ENCODE peak calls at places on chromosome 16, in four cellular contexts. V, I, N and D are unnamed samples.

GRCh38 chr16:25006504-25007055 is 8.6 kb downstream of the ARHGAP17 start:
- DNase-seq in I (no peak), N (no peak), V (no peak), D (no peak)

GRCh38 chr16:88970095-88970494 is 6.9 kb downstream of the CBFA2T3 start:
- DNase-seq in V (no peak), I (no peak), N (no peak), D (no peak)

GRCh38 chr16:54061454-54061853 is 225.1 kb downstream of the IRX3 start:
- DNase-seq in N (no peak), I (no peak), V (no peak), D (no peak)

GRCh38 chr16:88599092-88599733 is 29.0 kb downstream of the ZC3H18 start:
- DNase-seq in V (peak; percentile 88), I (peak; percentile 88), N (peak; percentile 43), D (no peak)

GRCh38 chr16:77211880-77212735 is 12.9 kb downstream of the SYCE1L start:
- DNase-seq in V (peak; percentile 38), I (peak; percentile 71), N (peak; percentile 65), D (peak; percentile 58)

GRCh38 chr16:17359778-17360177 is 111.0 kb downstream of the XYLT1 start:
- DNase-seq in N (no peak), V (no peak), I (no peak), D (no peak)

GRCh38 chr16:67150833-67151396 is at the start of gene B3GNT9:
- DNase-seq in N (peak; percentile 74), V (peak; percentile 82), I (peak; percentile 84), D (no peak)

GRCh38 chr16:56191807-56192643 is 736 bp downstream of the GNAO1 start:
- DNase-seq in I (no peak), N (no peak), V (no peak), D (no peak)

GRCh38 chr16:67506468-67506867 is 22.2 kb upstream of the RIPOR1 start:
- DNase-seq in I (no peak), V (no peak), N (no peak), D (no peak)

GRCh38 chr16:4055748-4056147 is 60.5 kb downstream of the ADCY9 start:
- DNase-seq in I (no peak), N (no peak), V (no peak), D (no peak)

GRCh38 chr16:77675464-77676324 is 46.6 kb upstream of the NUDT7 start:
- DNase-seq in V (peak; percentile 32), I (no peak), N (peak; percentile 75), D (peak; percentile 64)

GRCh38 chr16:57483725-57484514 is 2.4 kb downstream of the DOK4 start:
- DNase-seq in N (no peak), I (no peak), V (no peak), D (no peak)

GRCh38 chr16:24062270-24062817 is 193.8 kb upstream of the CACNG3 start:
- DNase-seq in N (no peak), V (no peak), I (no peak), D (no peak)

GRCh38 chr16:73192227-73192894 is 144.4 kb upstream of the ZFHX3 start:
- DNase-seq in V (no peak), I (no peak), N (no peak), D (no peak)

GRCh38 chr16:67326472-67327309 is at the start of the genes KCTD19 and LRRC36:
- DNase-seq in I (peak; percentile 84), V (peak; percentile 45), N (peak; percentile 77), D (peak; percentile 94)

GRCh38 chr16:88195021-88195581 is 187.7 kb upstream of the ZNF469 start:
- DNase-seq in V (no peak), I (no peak), N (no peak), D (no peak)

GRCh38 chr16:27471661-27472060 is 69.7 kb downstream of the IL21R start:
- DNase-seq in V (no peak), I (no peak), N (no peak), D (no peak)

GRCh38 chr16:56910654-56911539 is 21.0 kb upstream of the HERPUD1 start:
- DNase-seq in V (no peak), N (no peak), I (no peak), D (no peak)

DNA sequence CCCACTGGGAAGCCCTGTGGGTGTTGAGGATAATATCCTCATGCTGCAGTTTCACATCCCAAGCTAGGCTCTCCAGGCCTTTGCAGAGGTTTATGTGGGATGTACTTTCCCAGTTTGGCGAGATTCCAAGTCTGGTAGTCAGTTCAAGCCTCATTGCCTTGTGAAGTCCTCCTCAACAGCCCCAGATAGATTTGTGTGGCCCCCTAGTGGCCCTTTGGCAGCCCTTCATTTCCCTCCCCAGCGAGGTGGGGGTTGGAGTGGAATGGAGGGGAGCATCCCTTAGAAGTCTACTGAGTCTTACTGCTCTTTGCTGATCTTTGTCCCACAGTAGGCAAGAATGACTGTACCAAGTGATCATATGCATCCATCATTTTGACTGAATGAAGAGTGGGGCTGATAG is 137.9 kb downstream of the CDH11 start:
- DNase-seq in V (no peak), I (no peak), N (peak; percentile 26), D (no peak)
- TF ChIP-seq CTCF in V (peak; percentile 59), I (peak; percentile 21), N (peak; percentile 33), D (peak; percentile 47)

DNA sequence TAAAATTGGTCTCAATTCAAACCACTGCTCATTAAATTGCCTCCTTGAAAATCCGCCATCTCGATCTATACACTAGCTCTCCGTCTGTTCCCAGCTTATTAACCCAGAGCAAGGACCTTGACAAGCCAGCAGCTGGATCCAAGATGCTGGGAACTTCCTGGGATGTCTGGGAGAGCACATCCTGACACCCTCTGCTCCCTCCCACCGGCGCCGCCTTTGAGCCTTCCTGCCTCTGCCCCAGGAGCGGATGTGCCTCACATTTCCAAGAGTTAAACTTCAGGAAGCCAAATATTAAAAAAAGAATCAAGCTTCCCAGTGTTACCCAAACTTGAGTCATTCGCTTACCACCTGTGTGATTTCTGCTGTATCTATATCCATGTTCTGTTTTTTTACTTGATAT is 107.9 kb downstream of the HAPSTR1 start:
- DNase-seq in I (no peak), V (peak; percentile 18), N (no peak), D (no peak)
- TF ChIP-seq CTCF in I (no peak), V (no peak), N (no peak), D (no peak)

GRCh38 chr16:648786-649589 is at the start of gene WDR90:
- DNase-seq in I (peak; percentile 97), V (peak; percentile 95), N (peak; percentile 96), D (peak; percentile 84)
- TF ChIP-seq CTCF in I (no peak), V (no peak), N (no peak), D (no peak)

GRCh38 chr16:75237398-75238131 is 13.9 kb downstream of the BCAR1 start:
- DNase-seq in N (peak; percentile 17), I (peak; percentile 47), V (no peak), D (no peak)

GRCh38 chr16:75239463-75240122 is 11.8 kb downstream of the BCAR1 start:
- DNase-seq in N (no peak), V (no peak), I (peak; percentile 39), D (no peak)

GRCh38 chr16:75236736-75237397 is 14.6 kb downstream of the BCAR1 start:
- DNase-seq in V (no peak), N (no peak), I (no peak), D (no peak)

GRCh38 chr16:75238132-75238852 is 13.1 kb downstream of the BCAR1 start:
- DNase-seq in I (peak; percentile 61), N (peak; percentile 38), V (peak; percentile 81), D (no peak)

GRCh38 chr16:75238853-75239371 is 12.5 kb downstream of the BCAR1 start:
- DNase-seq in V (no peak), I (no peak), N (no peak), D (no peak)
- TF ChIP-seq CTCF in V (peak; percentile 31), I (no peak), N (no peak), D (no peak)

GRCh38 chr16:63410594-63410993 is 1374.4 kb upstream of the CDH8 start:
- DNase-seq in V (no peak), N (no peak), I (no peak), D (no peak)
- TF ChIP-seq CTCF in V (no peak), N (no peak), I (no peak), D (no peak)

GRCh38 chr16:86854895-86855294 is 276.5 kb downstream of the FOXL1 start:
- DNase-seq in I (no peak), V (no peak), N (no peak), D (no peak)
- TF ChIP-seq CTCF in I (no peak), V (no peak), N (no peak), D (no peak)

GRCh38 chr16:60564588-60564987 is 1471.7 kb downstream of the CDH8 start:
- DNase-seq in V (no peak), N (no peak), I (no peak), D (no peak)

GRCh38 chr16:60553316-60553801 is 1482.9 kb downstream of the CDH8 start:
- DNase-seq in I (no peak), V (no peak), N (no peak), D (no peak)

GRCh38 chr16:60558936-60559335 is 1477.3 kb downstream of the CDH8 start:
- DNase-seq in V (no peak), I (no peak), N (no peak), D (no peak)
- TF ChIP-seq CTCF in V (no peak), I (no peak), N (no peak), D (no peak)

DNA sequence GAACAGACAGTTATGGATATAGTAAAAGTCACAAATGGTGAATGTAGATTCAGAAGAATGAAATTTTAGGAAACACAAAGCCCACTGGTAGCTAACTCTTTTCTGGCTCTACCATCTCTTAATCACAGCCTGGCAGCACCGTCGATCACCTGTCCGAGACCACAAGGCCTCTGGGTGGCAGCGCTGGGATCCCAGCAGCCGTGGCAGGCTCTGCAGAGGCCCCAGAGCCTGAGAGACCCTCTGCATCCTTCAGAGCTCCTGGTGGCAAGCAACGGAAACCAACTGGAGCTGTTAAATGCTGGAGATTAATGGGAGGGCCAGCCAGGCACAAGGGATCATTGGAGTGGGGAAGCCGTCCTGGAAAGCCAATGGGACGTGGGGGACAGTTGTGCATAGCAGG is 26.3 kb downstream of the LAT start:
- DNase-seq in N (no peak), V (no peak), I (no peak), D (no peak)
- TF ChIP-seq CTCF in N (no peak), V (no peak), I (no peak), D (peak; percentile 14)

GRCh38 chr16:84312783-84313382 is 18.2 kb downstream of the WFDC1 start:
- DNase-seq in V (no peak), N (peak; percentile 83), I (peak; percentile 58), D (peak; percentile 27)
- TF ChIP-seq CTCF in V (no peak), N (no peak), I (no peak), D (peak; percentile 19)

DNA sequence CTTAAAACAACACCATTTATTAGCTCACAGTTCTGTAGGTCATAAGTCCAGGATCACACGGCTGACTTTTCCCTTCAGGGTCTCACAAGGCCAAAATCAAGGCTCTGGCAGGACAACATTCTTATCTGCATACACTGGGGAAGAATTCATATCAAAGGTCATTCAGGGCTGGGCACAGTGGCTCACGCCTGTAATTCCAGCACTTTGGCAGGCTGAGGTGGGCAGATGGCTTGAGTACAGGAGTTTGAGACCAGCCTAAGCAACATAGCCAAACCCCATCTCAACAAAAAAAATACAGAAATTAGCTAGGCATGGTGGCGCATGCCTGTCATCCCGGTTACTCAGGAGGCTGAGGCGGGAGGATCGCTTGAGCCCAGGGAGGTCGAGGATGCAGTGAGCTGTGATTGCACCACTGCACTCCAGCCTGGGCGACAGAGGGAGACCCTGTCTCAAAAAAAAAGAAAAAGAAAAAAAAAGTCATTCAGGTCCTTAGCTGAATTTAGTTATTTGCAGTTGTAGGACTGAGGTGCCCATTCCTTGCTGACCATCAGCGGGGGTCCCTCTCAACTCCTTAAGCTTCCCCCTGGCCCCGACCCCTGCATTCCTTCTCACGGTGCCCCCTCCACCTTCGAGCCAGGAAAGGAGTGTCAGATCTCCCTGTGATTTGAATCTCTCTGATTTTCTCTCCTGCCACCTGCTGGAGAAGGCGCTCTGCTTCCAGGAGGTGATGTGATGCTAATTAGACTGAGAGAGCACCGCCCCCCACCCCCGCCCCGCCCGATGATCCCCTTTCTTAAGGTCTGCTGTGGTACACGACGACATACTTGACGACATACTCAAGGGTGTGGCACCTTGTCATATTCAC is 91.8 kb upstream of the CLEC18A start:
- DNase-seq in N (peak; percentile 77), V (peak; percentile 40), I (no peak), D (no peak)
- TF ChIP-seq CTCF in N (peak; percentile 38), V (peak; percentile 51), I (peak; percentile 25), D (peak; percentile 20)